ENCODE peak calls at places on chromosomes 1 and 21, in seven cellular contexts. F, K, V, S, N, W and G are unnamed samples.

GRCh38 chr1:205270271-205270670 is 42.5 kb downstream of the TMCC2 start:
- DNase-seq in N (no peak), F (no peak), W (no peak), S (no peak), K (no peak), V (no peak), G (no peak)

GRCh38 chr1:2046225-2046917 is 3.8 kb upstream of the PRKCZ start:
- DNase-seq in V (no peak), F (peak), K (no peak), N (no peak), S (peak), W (peak), G (no peak)

GRCh38 chr21:34351786-34352241 is 12.0 kb upstream of the KCNE2 start:
- DNase-seq in W (peak), V (peak), N (no peak), S (peak), F (peak), K (no peak), G (no peak)

GRCh38 chr1:18883636-18884418 is 18.5 kb downstream of the ALDH4A1 start:
- DNase-seq in W (peak), F (peak), V (peak), S (peak), K (peak), N (no peak), G (peak)

GRCh38 chr1:57258616-57259330 is 165.1 kb downstream of the DAB1 start:
- DNase-seq in S (no peak), N (no peak), F (no peak), K (no peak), V (no peak), W (no peak), G (no peak)

GRCh38 chr21:38958940-38959685 is 153.4 kb downstream of the ETS2 start:
- DNase-seq in N (no peak), F (peak), V (peak), S (peak), W (no peak), K (no peak), G (peak)

GRCh38 chr1:40936878-40937484 is 42.5 kb upstream of the CTPS1 start:
- DNase-seq in F (peak), K (no peak), N (no peak), W (no peak), S (peak), V (peak), G (no peak)

GRCh38 chr1:160021376-160022074 is 10.3 kb downstream of the PIGM start:
- DNase-seq in N (no peak), K (no peak), V (no peak), W (no peak), S (no peak), F (no peak), G (no peak)

GRCh38 chr1:2003564-2004131 is at the start of gene CFAP74:
- DNase-seq in S (peak), V (no peak), W (peak), N (no peak), F (no peak), K (no peak), G (peak)

GRCh38 chr1:158035976-158036583 is 42.6 kb downstream of the KIRREL1 start:
- DNase-seq in N (no peak), S (peak), F (peak), K (no peak), W (peak), V (no peak), G (no peak)

GRCh38 chr1:246711548-246712003 is 12.6 kb upstream of the SCCPDH start:
- DNase-seq in F (no peak), N (no peak), S (no peak), W (no peak), V (no peak), K (no peak), G (no peak)

GRCh38 chr21:43262427-43262826 is 93.6 kb downstream of the CRYAA start:
- DNase-seq in N (no peak), K (no peak), S (no peak), F (no peak), W (no peak), V (no peak), G (no peak)

GRCh38 chr1:214476958-214477870 is 74.2 kb downstream of the PTPN14 start:
- DNase-seq in S (peak), V (no peak), K (no peak), N (no peak), W (no peak), F (peak), G (peak)

GRCh38 chr1:21293537-21294265 is 3.4 kb upstream of the ECE1 start:
- DNase-seq in S (no peak), V (no peak), W (peak), N (no peak), K (peak), F (no peak), G (no peak)

GRCh38 chr21:32412162-32412997 is at the start of gene EVA1C:
- DNase-seq in S (peak), K (peak), N (no peak), W (peak), V (peak), F (peak), G (no peak)

GRCh38 chr1:184242507-184242943 is 144.3 kb upstream of the C1orf21 start:
- DNase-seq in S (peak), K (no peak), N (no peak), F (peak), V (no peak), W (no peak), G (peak)

GRCh38 chr1:222728746-222729145 is 8.3 kb upstream of the FAM177B start:
- DNase-seq in S (no peak), V (no peak), W (no peak), K (no peak), F (no peak), N (no peak), G (no peak)

GRCh38 chr21:26804895-26805609 is 40.2 kb downstream of the ADAMTS1 start:
- DNase-seq in S (peak), V (no peak), W (no peak), K (no peak), F (no peak), N (no peak), G (peak)

GRCh38 chr1:236140705-236141446 is 1.5 kb upstream of the GPR137B start:
- DNase-seq in V (no peak), S (no peak), W (no peak), F (no peak), K (no peak), N (no peak), G (no peak)

GRCh38 chr1:78081980-78082860 is 36.5 kb downstream of the GIPC2 start:
- DNase-seq in W (no peak), S (peak), N (no peak), V (no peak), F (peak), K (no peak), G (peak)

GRCh38 chr21:43864313-43864805 is 664 bp upstream of the AGPAT3 start:
- DNase-seq in W (peak), N (no peak), S (peak), K (no peak), V (no peak), F (peak), G (no peak)

GRCh38 chr1:156794506-156795373 is 21.9 kb downstream of the SH2D2A start:
- DNase-seq in S (peak), F (peak), W (no peak), V (no peak), N (no peak), K (no peak), G (no peak)

GRCh38 chr1:220300442-220301121 is 28.3 kb upstream of the RAB3GAP2 start:
- DNase-seq in W (no peak), K (no peak), F (peak), S (peak), V (no peak), N (no peak), G (peak)

GRCh38 chr1:248906741-248907661 is 966 bp downstream of the PGBD2 start:
- DNase-seq in K (no peak), W (no peak), F (peak), V (no peak), S (peak), N (no peak), G (peak)

GRCh38 chr1:159941139-159941866 is 4.1 kb downstream of the IGSF9 start:
- DNase-seq in F (no peak), W (no peak), V (no peak), K (no peak), N (no peak), S (no peak), G (no peak)

GRCh38 chr1:3064901-3065300 is 4.1 kb upstream of the PRDM16 start:
- DNase-seq in W (no peak), V (no peak), K (no peak), N (no peak), S (no peak), F (no peak), G (no peak)

GRCh38 chr1:201268604-201269151 is 14.6 kb upstream of the PKP1 start:
- DNase-seq in N (no peak), F (peak), S (peak), W (no peak), K (no peak), V (no peak), G (peak)

GRCh38 chr1:172826096-172826741 is 167.3 kb downstream of the FASLG start:
- DNase-seq in N (no peak), K (no peak), V (peak), S (peak), F (peak), W (no peak), G (peak)

GRCh38 chr1:10767282-10767681 is 29.2 kb downstream of the CASZ1 start:
- DNase-seq in S (no peak), W (no peak), N (no peak), V (no peak), K (no peak), F (no peak), G (no peak)

GRCh38 chr1:87129606-87130005 is 199.1 kb upstream of the LMO4 start:
- DNase-seq in F (no peak), V (no peak), K (no peak), S (no peak), W (no peak), N (no peak), G (no peak)

GRCh38 chr1:33931115-33931475 is 67.2 kb downstream of the HMGB4 start:
- DNase-seq in K (no peak), N (no peak), F (no peak), S (no peak), W (no peak), V (no peak), G (no peak)

GRCh38 chr21:42245348-42246185 is 26.6 kb downstream of the ABCG1 start:
- DNase-seq in W (no peak), N (no peak), K (no peak), V (no peak), S (no peak), F (no peak), G (no peak)

GRCh38 chr1:155186955-155187891 is 13.6 kb downstream of the TRIM46 start:
- DNase-seq in S (no peak), K (no peak), N (no peak), F (no peak), W (no peak), V (no peak), G (no peak)

GRCh38 chr21:44377201-44377921 is 23.9 kb downstream of the TRPM2 start:
- DNase-seq in W (no peak), F (no peak), N (no peak), V (no peak), S (no peak), K (no peak), G (no peak)

GRCh38 chr1:69511426-69512192 is 56.1 kb upstream of the LRRC7 start:
- DNase-seq in K (no peak), N (no peak), S (peak), V (no peak), W (no peak), F (peak), G (no peak)